ENCODE peak calls at places on chromosomes 3 and 15, in seven cellular contexts. X is T-helper 2 cell, R is BJ, T is globus pallidus, Y is C1 segment of cervical spinal cord, I is adipocyte, P is glutamatergic neuron. S is an unnamed sample.

GRCh38 chr15:69749797-69750196 is 297.2 kb downstream of the RPLP1 start:
- DNase-seq in I (no peak), X (no peak), R (no peak), Y (no peak), T (no peak), P (no peak), S (no peak)

GRCh38 chr3:126490619-126491018 is 14.9 kb upstream of the ZXDC start:
- DNase-seq in I (no peak), T (no peak), Y (no peak), P (no peak), X (no peak), R (no peak), S (no peak)

GRCh38 chr3:37183375-37183831 is 9.0 kb upstream of the LRRFIP2 start:
- DNase-seq in T (peak), R (peak), Y (no peak), X (no peak), P (no peak), I (peak), S (no peak)

GRCh38 chr3:134650431-134651346 is at the start of gene KY:
- DNase-seq in Y (peak), R (no peak), T (peak), I (peak), P (peak), X (no peak), S (peak)

GRCh38 chr3:45567730-45568172 is 26.8 kb upstream of the LIMD1 start:
- DNase-seq in X (no peak), Y (no peak), T (peak), I (no peak), P (no peak), R (no peak), S (no peak)

GRCh38 chr3:187454416-187454815 is 86.2 kb downstream of the RTP4 start:
- DNase-seq in T (no peak), X (no peak), R (peak), P (no peak), Y (no peak), I (no peak), S (no peak)

GRCh38 chr3:117997201-117998049 is 1037.2 kb downstream of the IGSF11 start:
- DNase-seq in T (peak), P (peak), R (peak), X (no peak), I (peak), Y (peak), S (peak)

GRCh38 chr3:2896281-2896967 is 213.8 kb downstream of the IL5RA start:
- DNase-seq in X (no peak), R (no peak), P (no peak), Y (no peak), T (no peak), I (no peak), S (no peak)

GRCh38 chr15:56445746-56446145 is 19.2 kb downstream of the MNS1 start:
- DNase-seq in T (no peak), X (no peak), P (no peak), R (no peak), Y (no peak), I (no peak), S (no peak)

S was measured in occipital lobe.